ENCODE peak calls at places on chromosomes 7 and 10, in ten cellular contexts. N is PC-3; A is thoracic aorta; F is HepG2; J is IMR-90; H is left ventricle myocardium inferior; Y is upper lobe of right lung; U is prostate gland; Q is suprapubic skin; C is CD8-positive, alpha-beta T cell. G is an unnamed sample.

GRCh38 chr7:148556892-148557291 is 33.7 kb upstream of the C7orf33 start:
- DNase-seq in J (no peak), Q (no peak), Y (no peak), H (no peak), A (no peak), N (peak), U (no peak), F (no peak), C (no peak), G (no peak)

GRCh38 chr7:24755096-24755495 is 2.2 kb downstream of the GSDME start:
- DNase-seq in H (no peak), C (no peak), F (no peak), A (no peak), N (no peak), Y (no peak), U (no peak), J (no peak), Q (no peak), G (peak)

GRCh38 chr7:2719007-2719406 is 31.0 kb downstream of the AMZ1 start:
- DNase-seq in F (no peak), J (no peak), N (peak), A (no peak), C (peak), Q (no peak), U (no peak), H (no peak), Y (no peak), G (peak)

GRCh38 chr7:1015631-1016121 is 28.7 kb upstream of the GPR146 start:
- DNase-seq in H (no peak), F (peak), Q (no peak), C (no peak), Y (no peak), U (no peak), J (no peak), N (no peak), A (no peak), G (no peak)

GRCh38 chr10:113108180-113108835 is 158.3 kb downstream of the TCF7L2 start:
- DNase-seq in H (no peak), U (no peak), F (no peak), N (peak), Y (peak), Q (no peak), J (no peak), C (no peak), A (no peak), G (no peak)

GRCh38 chr7:2525161-2525930 is 5.8 kb downstream of the LFNG start:
- DNase-seq in H (no peak), N (no peak), Q (no peak), Y (no peak), F (no peak), A (no peak), U (no peak), J (no peak), C (peak), G (no peak)

GRCh38 chr7:156638443-156639077 is 2.0 kb upstream of the RNF32 start:
- DNase-seq in N (no peak), Q (no peak), F (no peak), Y (no peak), U (no peak), A (no peak), C (no peak), J (no peak), H (no peak), G (no peak)

GRCh38 chr7:157419030-157419293 is 82.2 kb downstream of the DNAJB6 start:
- DNase-seq in N (no peak), J (no peak), C (no peak), F (no peak), H (no peak), U (no peak), A (no peak), Q (no peak), Y (no peak), G (no peak)

GRCh38 chr10:133357293-133358151 is at the start of gene FUOM:
- DNase-seq in A (no peak), H (peak), F (peak), Y (peak), C (peak), J (peak), U (no peak), N (peak), Q (no peak), G (peak)

GRCh38 chr10:93701903-93702277 is 502 bp downstream of the FRA10AC1 start:
- DNase-seq in A (no peak), U (peak), Q (no peak), Y (no peak), F (peak), J (peak), C (peak), H (no peak), N (peak), G (peak)

GRCh38 chr10:75115137-75115536 is 3.7 kb downstream of the SAMD8 start:
- DNase-seq in A (no peak), J (peak), U (no peak), Q (no peak), C (no peak), F (no peak), N (no peak), Y (no peak), H (no peak), G (no peak)

GRCh38 chr10:62613429-62613828 is 191.1 kb upstream of the ADO start:
- DNase-seq in N (peak), J (peak), H (no peak), C (no peak), Q (no peak), F (no peak), A (no peak), U (no peak), Y (no peak), G (no peak)

GRCh38 chr10:76649723-76650127 is 987.9 kb downstream of the KCNMA1 start:
- DNase-seq in J (peak), U (no peak), F (no peak), N (peak), Y (no peak), H (no peak), A (no peak), C (no peak), Q (no peak), G (no peak)

GRCh38 chr10:69253171-69253570 is 25.1 kb upstream of the HK1 start:
- DNase-seq in F (no peak), U (no peak), Y (no peak), J (no peak), C (no peak), Q (no peak), H (no peak), A (no peak), N (no peak), G (no peak)

GRCh38 chr7:12964836-12965235 is 277.4 kb downstream of the ARL4A start:
- DNase-seq in J (no peak), U (no peak), Q (no peak), C (no peak), N (no peak), Y (no peak), H (no peak), F (no peak), A (no peak), G (peak)

GRCh38 chr7:76310102-76310957 is 7.9 kb downstream of the HSPB1 start:
- DNase-seq in A (no peak), Y (no peak), J (no peak), U (peak), F (no peak), H (no peak), C (no peak), N (no peak), Q (no peak), G (no peak)

GRCh38 chr10:128610113-128610512 is 483.9 kb upstream of the MKI67 start:
- DNase-seq in H (no peak), J (no peak), A (no peak), F (no peak), N (no peak), Q (no peak), Y (no peak), U (no peak), C (no peak), G (no peak)

GRCh38 chr7:45973725-45974532 is 52.9 kb upstream of the IGFBP3 start:
- DNase-seq in A (no peak), H (no peak), J (peak), Y (no peak), C (no peak), Q (no peak), U (no peak), F (peak), N (peak), G (no peak)

GRCh38 chr7:3301831-3302618 is 973 bp downstream of the SDK1 start:
- DNase-seq in Q (no peak), C (no peak), F (peak), U (peak), H (no peak), N (peak), Y (no peak), A (no peak), J (peak), G (peak)

GRCh38 chr10:3781458-3782098 is 3.4 kb downstream of the KLF6 start:
- DNase-seq in U (no peak), H (peak), N (peak), Y (peak), F (no peak), A (no peak), Q (no peak), J (peak), C (peak), G (no peak)

GRCh38 chr10:118590334-118590733 is 5.1 kb downstream of the PRLHR start:
- DNase-seq in J (no peak), A (no peak), Q (no peak), H (no peak), C (no peak), F (no peak), N (peak), U (peak), Y (no peak), G (peak)

GRCh38 chr7:30321992-30322637 is 37.7 kb downstream of the ZNRF2 start:
- DNase-seq in H (no peak), A (no peak), N (no peak), Q (no peak), F (no peak), J (no peak), C (no peak), Y (no peak), U (peak), G (no peak)

GRCh38 chr10:118939216-118940007 is 90.1 kb upstream of the NANOS1 start:
- DNase-seq in Y (no peak), F (no peak), H (no peak), Q (no peak), N (no peak), J (no peak), C (no peak), U (no peak), A (no peak), G (no peak)

GRCh38 chr7:155375337-155376277 is 77.9 kb downstream of the INSIG1 start:
- DNase-seq in N (peak), U (no peak), A (no peak), Q (no peak), F (no peak), H (no peak), C (no peak), Y (no peak), J (no peak), G (no peak)

GRCh38 chr10:101749511-101750016 is 26.4 kb downstream of the FGF8 start:
- DNase-seq in C (no peak), N (no peak), Y (no peak), Q (no peak), F (no peak), H (no peak), U (no peak), J (no peak), A (no peak), G (no peak)

GRCh38 chr7:26343837-26344236 is 52.2 kb downstream of the SNX10 start:
- DNase-seq in C (no peak), H (no peak), Y (no peak), Q (no peak), A (no peak), J (no peak), U (no peak), N (no peak), F (peak), G (no peak)

GRCh38 chr10:631266-631665 is 58.2 kb downstream of the DIP2C start:
- DNase-seq in Y (no peak), A (no peak), J (no peak), H (no peak), N (no peak), Q (peak), F (no peak), C (no peak), U (no peak), G (no peak)

GRCh38 chr7:29809533-29810155 is 3.3 kb downstream of the WIPF3 start:
- DNase-seq in F (no peak), H (no peak), J (no peak), Y (no peak), Q (no peak), A (no peak), U (no peak), C (no peak), N (no peak), G (no peak)

GRCh38 chr7:41096921-41097320 is 606.0 kb downstream of the INHBA start:
- DNase-seq in H (no peak), A (no peak), N (no peak), U (no peak), J (peak), Y (no peak), Q (no peak), F (no peak), C (no peak), G (no peak)

GRCh38 chr10:23096814-23097549 is 1.6 kb downstream of the MSRB2 start:
- DNase-seq in A (no peak), H (no peak), N (peak), F (no peak), C (no peak), U (peak), Y (no peak), J (peak), Q (no peak), G (no peak)

GRCh38 chr10:33263453-33263852 is 71.0 kb downstream of the NRP1 start:
- DNase-seq in N (peak), U (no peak), Q (no peak), A (no peak), H (no peak), F (no peak), C (no peak), J (peak), Y (no peak), G (no peak)

GRCh38 chr10:75352650-75353049 is 48.9 kb downstream of the ZNF503 start:
- DNase-seq in J (peak), N (no peak), H (no peak), Q (no peak), F (peak), A (no peak), U (no peak), C (no peak), Y (no peak), G (no peak)

GRCh38 chr10:103855424-103855823 is at the start of gene SH3PXD2A:
- DNase-seq in H (peak), Y (peak), U (peak), J (no peak), Q (no peak), A (no peak), C (no peak), N (peak), F (peak), G (peak)

GRCh38 chr7:47600199-47601118 is 18.5 kb upstream of the TNS3 start:
- DNase-seq in H (no peak), U (no peak), J (peak), Q (no peak), A (no peak), Y (no peak), C (no peak), N (peak), F (no peak), G (peak)
- H3K27ac ChIP-seq in H (no peak), U (no peak), J (peak), Q (no peak), A (peak), Y (no peak), C (no peak), N (peak), F (no peak), G (peak)

GRCh38 chr7:129635300-129636029 is 23.9 kb downstream of the NRF1 start:
- DNase-seq in N (peak), J (peak), F (peak), C (peak), Y (no peak), A (no peak), U (peak), H (peak), Q (peak), G (peak)
- TF ChIP-seq CTCF in N (peak), J (peak), F (peak), C (peak), Y (peak), A (peak), U (peak), H (peak), Q (peak), G (peak)

GRCh38 chr10:28913850-28914249 is 236.5 kb downstream of the BAMBI start:
- DNase-seq in H (no peak), Y (no peak), J (no peak), F (peak), U (no peak), Q (no peak), N (peak), A (no peak), C (no peak), G (peak)

GRCh38 chr10:28912017-28912783 is 234.9 kb downstream of the BAMBI start:
- DNase-seq in J (no peak), U (no peak), H (no peak), Q (no peak), C (no peak), N (no peak), A (no peak), F (no peak), Y (no peak), G (no peak)

GRCh38 chr10:28913436-28913835 is 236.1 kb downstream of the BAMBI start:
- DNase-seq in F (no peak), C (no peak), U (no peak), J (no peak), Y (no peak), A (no peak), H (no peak), N (no peak), Q (no peak), G (no peak)

GRCh38 chr10:28909875-28910274 is 232.6 kb downstream of the BAMBI start:
- DNase-seq in Q (no peak), A (no peak), F (no peak), H (no peak), N (no peak), Y (no peak), U (no peak), C (no peak), J (no peak), G (no peak)

DNA sequence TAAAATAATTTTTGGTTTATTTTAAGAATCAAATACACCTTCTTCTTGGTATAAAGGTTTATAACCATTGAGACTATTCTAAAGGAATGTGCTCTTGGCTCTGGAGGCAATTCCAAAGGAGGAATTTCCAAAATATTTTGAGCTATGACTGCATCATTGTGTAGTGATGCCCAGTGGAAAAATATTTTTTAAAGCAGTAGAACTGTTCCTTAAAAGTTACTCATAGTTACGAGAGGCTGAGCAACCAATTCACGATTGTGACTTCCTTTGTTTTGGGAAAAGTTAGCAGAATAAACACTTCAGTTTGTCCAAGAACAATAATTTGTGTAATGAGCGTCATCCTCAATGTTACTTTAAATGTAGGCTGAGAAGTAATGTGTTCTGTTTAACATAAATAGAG is 233.6 kb downstream of the BAMBI start:
- DNase-seq in C (no peak), F (no peak), N (peak), Q (no peak), H (no peak), A (no peak), Y (no peak), U (no peak), J (peak), G (no peak)
- H3K27ac ChIP-seq in C (no peak), F (no peak), N (peak), Q (no peak), H (no peak), A (peak), Y (no peak), U (no peak), J (no peak), G (no peak)

DNA sequence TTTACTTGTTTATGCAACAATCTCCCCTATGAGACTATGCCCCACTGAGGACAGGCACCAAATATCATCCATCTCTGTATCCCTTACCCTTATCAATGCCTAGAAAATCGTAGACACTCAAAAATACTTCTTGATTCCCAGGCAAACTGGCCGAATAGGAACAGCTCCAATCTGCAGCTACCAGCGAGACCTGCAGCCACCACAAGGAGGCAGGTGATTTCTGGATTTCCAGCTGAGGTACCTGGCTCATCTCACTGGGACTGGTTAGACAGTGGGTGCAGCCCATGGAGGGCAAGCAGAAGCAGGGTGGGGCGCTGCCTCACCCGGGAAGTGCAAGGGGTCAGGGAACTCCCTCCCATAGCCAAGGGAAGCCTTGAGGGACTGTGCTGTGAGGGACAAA is 10.8 kb upstream of the PPP1R3C start:
- DNase-seq in F (peak), N (peak), Y (no peak), Q (no peak), H (no peak), U (no peak), J (no peak), C (no peak), A (no peak), G (no peak)
- TF ChIP-seq CTCF in F (peak), N (peak), Y (no peak), Q (no peak), H (peak), U (peak), J (peak), C (no peak), A (peak), G (no peak)

GRCh38 chr7:106111671-106112117 is 418 bp downstream of the SYPL1 start:
- DNase-seq in A (peak), F (peak), Y (peak), J (no peak), Q (no peak), N (peak), U (no peak), C (no peak), H (peak), G (peak)

GRCh38 chr7:106110885-106111670 is 1.0 kb downstream of the SYPL1 start:
- DNase-seq in C (no peak), Y (no peak), F (no peak), N (peak), U (no peak), J (no peak), H (no peak), Q (no peak), A (no peak), G (peak)

GRCh38 chr7:106112118-106112971 is at the start of gene SYPL1:
- DNase-seq in Q (peak), N (peak), Y (peak), F (peak), H (peak), C (peak), A (peak), J (peak), U (peak), G (peak)

GRCh38 chr7:106114735-106115383 is 2.7 kb upstream of the SYPL1 start:
- DNase-seq in U (no peak), F (no peak), A (no peak), H (no peak), Q (no peak), N (no peak), Y (no peak), J (no peak), C (peak), G (no peak)

GRCh38 chr7:106112972-106113421 is 885 bp upstream of the SYPL1 start:
- DNase-seq in Q (no peak), J (no peak), F (no peak), C (no peak), H (no peak), A (no peak), U (no peak), N (no peak), Y (no peak), G (no peak)
- H3K27ac ChIP-seq in Q (peak), J (no peak), F (peak), C (peak), H (peak), A (peak), U (peak), N (peak), Y (peak), G (peak)

DNA sequence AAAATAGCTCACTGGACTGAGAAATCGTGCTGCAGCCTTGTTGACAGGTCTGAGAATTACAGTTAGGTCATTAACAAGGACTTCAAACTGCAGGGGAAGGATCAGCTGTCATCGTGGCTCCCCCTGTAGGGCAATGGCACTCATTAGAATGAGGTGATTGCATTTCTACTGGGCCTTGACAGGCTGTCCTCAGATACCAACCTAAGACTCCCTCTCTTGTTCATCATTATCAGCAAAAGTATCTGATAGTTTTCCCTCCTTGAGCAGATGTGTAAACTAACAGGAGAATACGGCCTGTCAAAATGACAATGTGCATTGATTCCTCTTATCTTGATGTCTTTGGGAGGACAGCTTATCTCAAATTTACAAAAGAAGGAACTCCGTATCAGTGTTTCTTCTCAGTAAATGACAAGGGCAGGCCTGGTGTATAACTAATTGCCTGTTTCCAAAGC is 648.5 kb upstream of the LRRN3 start:
- DNase-seq in U (peak), H (no peak), J (peak), Q (no peak), F (peak), A (no peak), N (peak), Y (no peak), C (no peak), G (peak)
- TF ChIP-seq CTCF in U (peak), H (peak), J (peak), Q (no peak), F (peak), A (no peak), N (peak), Y (peak), C (no peak), G (peak)

G was measured in RWPE1.